ENCODE peak calls at places on chromosomes 4 and X, in seven cellular contexts. M is GM12878, P is transverse colon, R is vagina, I is SK-N-SH, K is HCT116, E is H1. N is an unnamed sample.

GRCh38 chr4:122480655-122481487 is 24.3 kb upstream of the IL2 start:
- DNase-seq in M (no peak), P (no peak), R (no peak), I (no peak), K (no peak), E (no peak), N (no peak)

GRCh38 chrX:155767101-155767878 is 113.9 kb upstream of the VAMP7 start:
- DNase-seq in M (peak; percentile 4), P (peak; percentile 60), R (no peak), I (peak; percentile 25), K (peak; percentile 71), E (peak; percentile 47), N (peak; percentile 24)

GRCh38 chrX:22742174-22742573 is 257.6 kb upstream of the DDX53 start:
- DNase-seq in M (no peak), P (no peak), R (no peak), I (no peak), K (no peak), E (no peak), N (no peak)

GRCh38 chr4:91840359-91840758 is 463.4 kb upstream of the GRID2 start:
- DNase-seq in M (no peak), P (no peak), R (no peak), I (no peak), K (no peak), E (no peak), N (no peak)

GRCh38 chrX:117977521-117977920 is 139.1 kb downstream of the KLHL13 start:
- DNase-seq in M (no peak), P (no peak), R (no peak), I (no peak), K (no peak), E (no peak), N (no peak)

GRCh38 chrX:9534686-9535085 is 69.8 kb downstream of the TBL1X start:
- DNase-seq in M (no peak), P (no peak), R (no peak), I (no peak), K (no peak), E (no peak), N (no peak)

GRCh38 chr4:88696620-88697019 is 1.0 kb downstream of the NAP1L5 start:
- DNase-seq in M (no peak), P (no peak), R (no peak), I (no peak), K (no peak), E (no peak), N (no peak)

GRCh38 chrX:18146954-18147353 is 73.7 kb downstream of the BEND2 start:
- DNase-seq in M (no peak), P (no peak), R (no peak), I (no peak), K (no peak), E (peak; percentile 47), N (no peak)

GRCh38 chr4:54392459-54392858 is 163.4 kb downstream of the PDGFRA start:
- DNase-seq in M (no peak), P (no peak), R (no peak), I (no peak), K (no peak), E (no peak), N (no peak)

GRCh38 chr4:108531461-108531860 is 88.9 kb upstream of the RPL34 start:
- DNase-seq in M (no peak), P (no peak), R (no peak), I (no peak), K (no peak), E (no peak), N (no peak)

GRCh38 chr4:162406637-162407370 is 243.0 kb upstream of the FSTL5 start:
- DNase-seq in M (no peak), P (peak; percentile 41), R (no peak), I (no peak), K (no peak), E (no peak), N (no peak)

GRCh38 chr4:60129740-60130139 is 1070.4 kb upstream of the ADGRL3 start:
- DNase-seq in M (no peak), P (no peak), R (no peak), I (no peak), K (no peak), E (no peak), N (no peak)

GRCh38 chr4:73620115-73620792 is at the start of gene RASSF6:
- DNase-seq in M (no peak), P (peak; percentile 87), R (no peak), I (no peak), K (peak; percentile 55), E (peak; percentile 75), N (no peak)

GRCh38 chrX:17374619-17375360 is at the start of gene NHS:
- DNase-seq in M (no peak), P (peak; percentile 75), R (no peak), I (peak; percentile 88), K (peak; percentile 61), E (peak; percentile 70), N (peak; percentile 58)

GRCh38 chr4:119477412-119478053 is 151.1 kb downstream of the PDE5A start:
- DNase-seq in M (no peak), P (no peak), R (no peak), I (no peak), K (no peak), E (no peak), N (no peak)

GRCh38 chr4:8756816-8757215 is 114.8 kb downstream of the HMX1 start:
- DNase-seq in M (no peak), P (no peak), R (no peak), I (no peak), K (no peak), E (no peak), N (no peak)

GRCh38 chr4:185730849-185731608 is 81.0 kb downstream of the SORBS2 start:
- DNase-seq in M (no peak), P (no peak), R (no peak), I (no peak), K (no peak), E (no peak), N (no peak)

GRCh38 chrX:38664285-38664684 is 102.9 kb downstream of the TSPAN7 start:
- DNase-seq in M (no peak), P (no peak), R (no peak), I (peak; percentile 28), K (peak; percentile 26), E (no peak), N (no peak)

GRCh38 chr4:151371045-151371605 is 37.9 kb upstream of the FHIP1A start:
- DNase-seq in M (no peak), P (no peak), R (no peak), I (no peak), K (no peak), E (no peak), N (no peak)

GRCh38 chr4:15232725-15233597 is 194.9 kb upstream of the C1QTNF7 start:
- DNase-seq in M (no peak), P (no peak), R (no peak), I (no peak), K (no peak), E (no peak), N (no peak)

GRCh38 chr4:15234101-15234500 is 193.7 kb upstream of the C1QTNF7 start:
- DNase-seq in M (no peak), P (no peak), R (no peak), I (no peak), K (no peak), E (no peak), N (no peak)

GRCh38 chr4:15234585-15235126 is 193.2 kb upstream of the C1QTNF7 start:
- DNase-seq in M (no peak), P (no peak), R (no peak), I (no peak), K (no peak), E (no peak), N (no peak)

GRCh38 chr4:15231265-15232091 is 196.4 kb upstream of the C1QTNF7 start:
- DNase-seq in M (peak; percentile 16), P (peak; percentile 80), R (no peak), I (peak; percentile 77), K (peak; percentile 64), E (peak; percentile 83), N (peak; percentile 52)

GRCh38 chr4:15233626-15234025 is 194.2 kb upstream of the C1QTNF7 start:
- DNase-seq in M (no peak), P (no peak), R (no peak), I (no peak), K (no peak), E (no peak), N (no peak)
- H3K4me3 ChIP-seq in M (no peak overlapping the region), P (no peak overlapping the region), R (no peak overlapping the region), I (no peak overlapping the region), K (no peak overlapping the region), E (no peak overlapping the region), N (no peak overlapping the region)

DNA sequence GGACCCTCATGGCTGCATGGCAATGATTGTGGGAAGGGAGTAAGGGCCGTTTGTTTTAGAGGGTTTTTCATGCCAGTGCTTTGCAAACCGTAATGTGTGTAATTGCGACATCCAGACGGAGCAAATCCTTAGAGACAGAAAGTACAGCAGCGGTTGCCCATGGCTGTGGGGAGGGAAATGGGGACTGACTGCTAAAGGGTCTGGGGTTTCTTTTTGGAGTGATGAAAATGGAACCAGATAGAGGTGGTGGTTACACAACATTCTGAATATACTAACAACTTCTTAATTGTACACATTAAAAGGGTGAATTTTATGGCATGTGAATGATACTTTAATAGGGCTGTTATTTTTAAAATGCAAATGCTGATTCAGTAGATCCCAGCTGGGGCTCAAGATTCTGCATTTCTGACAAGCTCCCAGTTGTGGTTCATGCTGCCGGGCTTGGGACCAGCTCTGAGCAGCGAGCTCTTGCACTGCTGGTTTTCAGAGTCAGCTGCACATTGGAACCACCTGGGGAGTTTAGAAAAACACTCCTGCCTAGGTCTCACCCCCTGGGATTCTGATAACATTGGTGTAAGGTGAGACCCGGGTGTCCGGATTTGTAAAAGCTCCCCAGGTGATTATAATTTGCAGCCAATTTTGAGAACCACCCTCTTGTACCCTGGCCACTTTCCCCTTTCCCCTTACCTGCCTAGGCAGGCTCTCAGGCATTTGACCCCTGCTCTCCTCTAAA is 47.7 kb downstream of the PRPS1 start:
- DNase-seq in M (no peak), P (no peak), R (no peak), I (no peak), K (no peak), E (no peak), N (no peak)
- TF ChIP-seq POLR2AphosphoS5 in M (no peak), P (peak; percentile 63), R (no peak), I (no peak), K (no peak), E (no peak), N (peak; percentile 39)

GRCh38 chr4:26285272-26285671 is 35.5 kb upstream of the RBPJ start:
- DNase-seq in M (no peak), P (no peak), R (no peak), I (no peak), K (no peak), E (no peak), N (no peak)
- H3K4me3 ChIP-seq in M (no peak overlapping the region), P (no peak overlapping the region), R (no peak overlapping the region), I (no peak overlapping the region), K (no peak overlapping the region), E (no peak overlapping the region), N (no peak overlapping the region)

DNA sequence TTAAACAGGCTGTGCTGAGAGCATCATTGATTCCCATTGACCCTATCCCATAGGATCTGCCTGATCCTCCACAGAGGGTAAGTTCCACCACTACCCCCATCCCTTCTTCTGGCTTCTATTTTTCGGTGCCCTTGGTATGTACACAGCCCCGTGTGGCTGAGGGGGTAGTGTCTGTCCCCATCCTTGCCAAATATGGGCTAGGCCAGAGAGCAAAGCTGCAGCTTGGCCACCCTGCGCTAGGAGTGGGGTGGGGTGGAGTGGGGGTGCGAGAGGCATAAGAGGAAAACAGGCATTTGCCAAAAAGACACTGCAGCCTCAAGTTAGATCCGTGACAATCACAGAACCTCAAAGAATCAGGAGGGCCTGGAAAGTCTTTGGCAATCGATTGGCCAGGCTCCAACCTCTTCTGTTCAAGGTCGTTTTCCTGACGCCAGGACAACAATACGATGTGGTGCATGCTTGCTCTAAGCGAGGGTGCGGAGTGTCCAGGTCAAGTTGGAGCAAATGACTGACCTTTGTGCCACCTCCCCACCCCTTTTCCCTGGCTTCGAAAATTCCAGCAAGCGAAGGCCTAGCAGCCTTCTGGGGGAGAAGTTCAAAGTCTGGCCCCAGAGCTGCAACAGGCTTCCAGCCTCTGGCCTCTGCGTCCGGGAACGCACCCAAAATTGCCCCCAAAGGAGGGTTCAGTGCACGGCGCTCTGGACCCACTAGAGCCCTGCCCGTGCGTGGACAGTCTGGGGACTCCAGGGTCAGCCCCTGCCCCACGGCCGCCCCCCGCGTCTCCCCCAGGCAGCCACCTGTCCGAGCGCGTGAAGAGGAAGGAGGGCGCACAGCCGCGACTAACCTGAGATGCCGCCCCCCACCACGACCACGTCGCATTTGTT is 598 bp downstream of the MAOB start:
- DNase-seq in M (no peak), P (peak; percentile 10), R (no peak), I (peak; percentile 17), K (no peak), E (no peak), N (no peak)
- TF ChIP-seq POLR2AphosphoS5 in M (no peak), P (no peak), R (no peak), I (no peak), K (no peak), E (no peak), N (no peak)

N was measured in breast epithelium.